ENCODE peak calls at places on chromosome 14, in six cellular contexts. One of them, this sample, is unnamed.

GRCh38 chr14:68944162-68944561 is 34.9 kb downstream of the ACTN1 start:
- DNase-seq in kidney epithelial cell: no peak
- DNase-seq in A549: no peak
- DNase-seq in NCI-H146: no peak
- DNase-seq in adipocyte: no peak
- DNase-seq in adrenal gland: no peak
- DNase-seq in this sample: no peak

GRCh38 chr14:103118019-103118662 is 5.1 kb upstream of the TNFAIP2 start:
- DNase-seq in kidney epithelial cell: no peak
- DNase-seq in A549: no peak
- DNase-seq in NCI-H146: no peak
- DNase-seq in adipocyte: no peak
- DNase-seq in adrenal gland: peak; percentile 79
- DNase-seq in this sample: no peak

GRCh38 chr14:91143862-91144261 is 30.0 kb downstream of the DGLUCY start:
- DNase-seq in kidney epithelial cell: no peak
- DNase-seq in A549: no peak
- DNase-seq in NCI-H146: no peak
- DNase-seq in adipocyte: no peak
- DNase-seq in adrenal gland: no peak
- DNase-seq in this sample: no peak

GRCh38 chr14:87908591-87908990 is 84.4 kb downstream of the GALC start:
- DNase-seq in kidney epithelial cell: no peak
- DNase-seq in A549: no peak
- DNase-seq in NCI-H146: no peak
- DNase-seq in adipocyte: no peak
- DNase-seq in adrenal gland: no peak
- DNase-seq in this sample: no peak

GRCh38 chr14:100546051-100546443 is 41.2 kb downstream of the BEGAIN start:
- DNase-seq in kidney epithelial cell: no peak
- DNase-seq in A549: no peak
- DNase-seq in NCI-H146: no peak
- DNase-seq in adipocyte: peak; percentile 52
- DNase-seq in adrenal gland: no peak
- DNase-seq in this sample: no peak

GRCh38 chr14:92564361-92565039 is 50.9 kb downstream of the RIN3 start:
- DNase-seq in kidney epithelial cell: no peak
- DNase-seq in A549: no peak
- DNase-seq in NCI-H146: no peak
- DNase-seq in adipocyte: no peak
- DNase-seq in adrenal gland: peak; percentile 50
- DNase-seq in this sample: no peak

GRCh38 chr14:100236873-100237272 is 2.1 kb upstream of the YY1 start:
- DNase-seq in kidney epithelial cell: no peak
- DNase-seq in A549: no peak
- DNase-seq in NCI-H146: no peak
- DNase-seq in adipocyte: no peak
- DNase-seq in adrenal gland: no peak
- DNase-seq in this sample: no peak

GRCh38 chr14:69657961-69658360 is 46.6 kb downstream of the SUSD6 start:
- DNase-seq in kidney epithelial cell: no peak
- DNase-seq in A549: no peak
- DNase-seq in NCI-H146: peak; percentile 79
- DNase-seq in adipocyte: peak; percentile 34
- DNase-seq in adrenal gland: no peak
- DNase-seq in this sample: no peak

GRCh38 chr14:55446127-55446736 is 5.8 kb upstream of the TBPL2 start:
- DNase-seq in kidney epithelial cell: peak; percentile 32
- DNase-seq in A549: peak; percentile 61
- DNase-seq in NCI-H146: peak; percentile 72
- DNase-seq in adipocyte: peak; percentile 95
- DNase-seq in adrenal gland: peak; percentile 82
- DNase-seq in this sample: peak; percentile 67

GRCh38 chr14:78297843-78298242 is 127.7 kb downstream of the NRXN3 start:
- DNase-seq in kidney epithelial cell: no peak
- DNase-seq in A549: no peak
- DNase-seq in NCI-H146: no peak
- DNase-seq in adipocyte: no peak
- DNase-seq in adrenal gland: no peak
- DNase-seq in this sample: no peak

GRCh38 chr14:103068351-103069073 is 11.2 kb upstream of the CDC42BPB start:
- DNase-seq in kidney epithelial cell: no peak
- DNase-seq in A549: no peak
- DNase-seq in NCI-H146: peak; percentile 32
- DNase-seq in adipocyte: no peak
- DNase-seq in adrenal gland: peak; percentile 25
- DNase-seq in this sample: no peak

GRCh38 chr14:68182492-68182891 is 362.9 kb downstream of the RAD51B start:
- DNase-seq in kidney epithelial cell: no peak
- DNase-seq in A549: no peak
- DNase-seq in NCI-H146: no peak
- DNase-seq in adipocyte: no peak
- DNase-seq in adrenal gland: no peak
- DNase-seq in this sample: peak; percentile 38

GRCh38 chr14:95437715-95438114 is 78.7 kb downstream of the SYNE3 start:
- DNase-seq in kidney epithelial cell: no peak
- DNase-seq in A549: no peak
- DNase-seq in NCI-H146: no peak
- DNase-seq in adipocyte: no peak
- DNase-seq in adrenal gland: no peak
- DNase-seq in this sample: no peak

GRCh38 chr14:90509403-90509802 is 112.6 kb downstream of the CALM1 start:
- DNase-seq in kidney epithelial cell: no peak
- DNase-seq in A549: no peak
- DNase-seq in NCI-H146: no peak
- DNase-seq in adipocyte: no peak
- DNase-seq in adrenal gland: no peak
- DNase-seq in this sample: no peak

GRCh38 chr14:101497910-101498860 is 63.1 kb upstream of the DIO3 start:
- DNase-seq in kidney epithelial cell: no peak
- DNase-seq in A549: no peak
- DNase-seq in NCI-H146: no peak
- DNase-seq in adipocyte: no peak
- DNase-seq in adrenal gland: peak; percentile 5
- DNase-seq in this sample: peak; percentile 12

GRCh38 chr14:34324363-34324795 is 137.7 kb downstream of the SPTSSA start:
- DNase-seq in kidney epithelial cell: no peak
- DNase-seq in A549: peak; percentile 40
- DNase-seq in NCI-H146: peak; percentile 20
- DNase-seq in adipocyte: peak; percentile 76
- DNase-seq in adrenal gland: no peak
- DNase-seq in this sample: no peak

GRCh38 chr14:61564623-61565091 is 130.7 kb upstream of the HIF1A start:
- DNase-seq in kidney epithelial cell: peak; percentile 94
- DNase-seq in A549: peak; percentile 79
- DNase-seq in NCI-H146: no peak
- DNase-seq in adipocyte: peak; percentile 90
- DNase-seq in adrenal gland: peak; percentile 42
- DNase-seq in this sample: no peak

GRCh38 chr14:101549154-101549553 is 12.1 kb upstream of the DIO3 start:
- DNase-seq in kidney epithelial cell: no peak
- DNase-seq in A549: no peak
- DNase-seq in NCI-H146: no peak
- DNase-seq in adipocyte: no peak
- DNase-seq in adrenal gland: no peak
- DNase-seq in this sample: no peak

GRCh38 chr14:68528031-68528687 is 264.7 kb downstream of the ZFP36L1 start:
- DNase-seq in kidney epithelial cell: no peak
- DNase-seq in A549: no peak
- DNase-seq in NCI-H146: no peak
- DNase-seq in adipocyte: no peak
- DNase-seq in adrenal gland: no peak
- DNase-seq in this sample: no peak

GRCh38 chr14:29039171-29039570 is 272.6 kb downstream of the FOXG1 start:
- DNase-seq in kidney epithelial cell: no peak
- DNase-seq in A549: no peak
- DNase-seq in NCI-H146: peak; percentile 44
- DNase-seq in adipocyte: peak; percentile 30
- DNase-seq in adrenal gland: no peak
- DNase-seq in this sample: no peak

GRCh38 chr14:68543516-68543915 is 249.4 kb downstream of the ZFP36L1 start:
- DNase-seq in kidney epithelial cell: no peak
- DNase-seq in A549: no peak
- DNase-seq in NCI-H146: no peak
- DNase-seq in adipocyte: no peak
- DNase-seq in adrenal gland: no peak
- DNase-seq in this sample: no peak

GRCh38 chr14:105913221-105913620 is 386.8 kb downstream of the TMEM121 start:
- DNase-seq in kidney epithelial cell: no peak
- DNase-seq in A549: no peak
- DNase-seq in NCI-H146: no peak
- DNase-seq in adipocyte: no peak
- DNase-seq in adrenal gland: no peak
- DNase-seq in this sample: no peak

GRCh38 chr14:92173668-92174067 is 51.9 kb downstream of the CPSF2 start:
- DNase-seq in kidney epithelial cell: no peak
- DNase-seq in A549: no peak
- DNase-seq in NCI-H146: no peak
- DNase-seq in adipocyte: peak; percentile 10
- DNase-seq in adrenal gland: no peak
- DNase-seq in this sample: no peak

GRCh38 chr14:42947991-42948390 is 1341.3 kb downstream of the LRFN5 start:
- DNase-seq in kidney epithelial cell: no peak
- DNase-seq in A549: no peak
- DNase-seq in NCI-H146: no peak
- DNase-seq in adipocyte: no peak
- DNase-seq in adrenal gland: no peak
- DNase-seq in this sample: no peak

GRCh38 chr14:72715215-72715909 is 178.5 kb downstream of the DPF3 start:
- DNase-seq in kidney epithelial cell: no peak
- DNase-seq in A549: no peak
- DNase-seq in NCI-H146: no peak
- DNase-seq in adipocyte: no peak
- DNase-seq in adrenal gland: no peak
- DNase-seq in this sample: no peak

GRCh38 chr14:75280831-75281690 is 2.4 kb downstream of the FOS start:
- DNase-seq in kidney epithelial cell: no peak
- DNase-seq in A549: no peak
- DNase-seq in NCI-H146: no peak
- DNase-seq in adipocyte: peak; percentile 59
- DNase-seq in adrenal gland: peak; percentile 15
- DNase-seq in this sample: peak; percentile 48

GRCh38 chr14:64572721-64573508 is 23.2 kb downstream of the PPP1R36 start:
- DNase-seq in kidney epithelial cell: no peak
- DNase-seq in A549: no peak
- DNase-seq in NCI-H146: no peak
- DNase-seq in adipocyte: peak; percentile 68
- DNase-seq in adrenal gland: no peak
- DNase-seq in this sample: no peak

This sample was measured in activated naive CD4-positive, alpha-beta T cell treated with anti-CD3 and anti-CD28 coated beads, Interleukin-2, amount 10 ng/mL, durations not matched to agents 7 days and 5 days.